ENCODE peak calls at places on chromosome 5, in six cellular contexts. One of them, this sample, is unnamed.

GRCh38 chr5:79107020-79107796 is 4.4 kb upstream of the BHMT start:
- DNase-seq in MM.1S: no peak
- DNase-seq in brain microvascular endothelial cell: no peak
- DNase-seq in DMS79: no peak
- DNase-seq in uterus: no peak
- DNase-seq in EL: peak
- DNase-seq in this sample: no peak

GRCh38 chr5:146071171-146071570 is 34.2 kb downstream of the PLAC8L1 start:
- DNase-seq in MM.1S: no peak
- DNase-seq in brain microvascular endothelial cell: no peak
- DNase-seq in DMS79: no peak
- DNase-seq in uterus: no peak
- DNase-seq in EL: no peak
- DNase-seq in this sample: no peak

GRCh38 chr5:4862500-4862899 is 277.6 kb upstream of the ADAMTS16 start:
- DNase-seq in MM.1S: peak
- DNase-seq in brain microvascular endothelial cell: peak
- DNase-seq in DMS79: no peak
- DNase-seq in uterus: no peak
- DNase-seq in EL: peak
- DNase-seq in this sample: no peak

GRCh38 chr5:41832430-41832829 is 37.8 kb downstream of the OXCT1 start:
- DNase-seq in MM.1S: no peak
- DNase-seq in brain microvascular endothelial cell: no peak
- DNase-seq in DMS79: no peak
- DNase-seq in uterus: no peak
- DNase-seq in EL: no peak
- DNase-seq in this sample: no peak

GRCh38 chr5:169970911-169971436 is 9.3 kb downstream of the INSYN2B start:
- DNase-seq in MM.1S: no peak
- DNase-seq in brain microvascular endothelial cell: peak
- DNase-seq in DMS79: no peak
- DNase-seq in uterus: no peak
- DNase-seq in EL: peak
- DNase-seq in this sample: no peak

GRCh38 chr5:891117-891836 is 1.3 kb downstream of the BRD9 start:
- DNase-seq in MM.1S: no peak
- DNase-seq in brain microvascular endothelial cell: no peak
- DNase-seq in DMS79: no peak
- DNase-seq in uterus: no peak
- DNase-seq in EL: no peak
- DNase-seq in this sample: no peak

GRCh38 chr5:157280511-157280910 is 14.6 kb downstream of the CYFIP2 start:
- DNase-seq in MM.1S: no peak
- DNase-seq in brain microvascular endothelial cell: no peak
- DNase-seq in DMS79: no peak
- DNase-seq in uterus: no peak
- DNase-seq in EL: no peak
- DNase-seq in this sample: no peak

GRCh38 chr5:40667171-40667663 is 12.5 kb upstream of the PTGER4 start:
- DNase-seq in MM.1S: no peak
- DNase-seq in brain microvascular endothelial cell: no peak
- DNase-seq in DMS79: no peak
- DNase-seq in uterus: no peak
- DNase-seq in EL: no peak
- DNase-seq in this sample: no peak

GRCh38 chr5:137453476-137454080 is 45.5 kb downstream of the SPOCK1 start:
- DNase-seq in MM.1S: peak
- DNase-seq in brain microvascular endothelial cell: peak
- DNase-seq in DMS79: no peak
- DNase-seq in uterus: no peak
- DNase-seq in EL: peak
- DNase-seq in this sample: no peak

GRCh38 chr5:180831139-180832080 is 28.8 kb upstream of the MGAT1 start:
- DNase-seq in MM.1S: peak
- DNase-seq in brain microvascular endothelial cell: peak
- DNase-seq in DMS79: no peak
- DNase-seq in uterus: peak
- DNase-seq in EL: peak
- DNase-seq in this sample: peak

GRCh38 chr5:7916171-7916804 is 47.3 kb downstream of the MTRR start:
- DNase-seq in MM.1S: no peak
- DNase-seq in brain microvascular endothelial cell: no peak
- DNase-seq in DMS79: no peak
- DNase-seq in uterus: no peak
- DNase-seq in EL: peak
- DNase-seq in this sample: no peak

GRCh38 chr5:7629559-7629958 is 221.4 kb downstream of the CFAP90 start:
- DNase-seq in MM.1S: peak
- DNase-seq in brain microvascular endothelial cell: no peak
- DNase-seq in DMS79: peak
- DNase-seq in uterus: no peak
- DNase-seq in EL: no peak
- DNase-seq in this sample: no peak

GRCh38 chr5:87120518-87121314 is 147.0 kb upstream of the RASA1 start:
- DNase-seq in MM.1S: peak
- DNase-seq in brain microvascular endothelial cell: peak
- DNase-seq in DMS79: no peak
- DNase-seq in uterus: no peak
- DNase-seq in EL: peak
- DNase-seq in this sample: no peak

GRCh38 chr5:63155310-63155631 is 576.7 kb downstream of the LRRC70 start:
- DNase-seq in MM.1S: no peak
- DNase-seq in brain microvascular endothelial cell: no peak
- DNase-seq in DMS79: no peak
- DNase-seq in uterus: no peak
- DNase-seq in EL: no peak
- DNase-seq in this sample: no peak

GRCh38 chr5:98193921-98194760 is 579.3 kb upstream of the RGMB start:
- DNase-seq in MM.1S: no peak
- DNase-seq in brain microvascular endothelial cell: no peak
- DNase-seq in DMS79: no peak
- DNase-seq in uterus: no peak
- DNase-seq in EL: no peak
- DNase-seq in this sample: no peak

GRCh38 chr5:172223901-172224873 is 30.2 kb downstream of the EFCAB9 start:
- DNase-seq in MM.1S: peak
- DNase-seq in brain microvascular endothelial cell: no peak
- DNase-seq in DMS79: no peak
- DNase-seq in uterus: no peak
- DNase-seq in EL: no peak
- DNase-seq in this sample: no peak

GRCh38 chr5:9765421-9765820 is 135.3 kb upstream of the TAS2R1 start:
- DNase-seq in MM.1S: no peak
- DNase-seq in brain microvascular endothelial cell: peak
- DNase-seq in DMS79: no peak
- DNase-seq in uterus: no peak
- DNase-seq in EL: peak
- DNase-seq in this sample: no peak

GRCh38 chr5:162288647-162289296 is 221.2 kb downstream of the GABRG2 start:
- DNase-seq in MM.1S: no peak
- DNase-seq in brain microvascular endothelial cell: no peak
- DNase-seq in DMS79: no peak
- DNase-seq in uterus: no peak
- DNase-seq in EL: no peak
- DNase-seq in this sample: no peak

GRCh38 chr5:78182838-78183237 is 111.7 kb downstream of the AP3B1 start:
- DNase-seq in MM.1S: no peak
- DNase-seq in brain microvascular endothelial cell: no peak
- DNase-seq in DMS79: no peak
- DNase-seq in uterus: no peak
- DNase-seq in EL: no peak
- DNase-seq in this sample: no peak

GRCh38 chr5:11801061-11801460 is 103.2 kb downstream of the CTNND2 start:
- DNase-seq in MM.1S: no peak
- DNase-seq in brain microvascular endothelial cell: no peak
- DNase-seq in DMS79: no peak
- DNase-seq in uterus: no peak
- DNase-seq in EL: no peak
- DNase-seq in this sample: no peak

GRCh38 chr5:40754381-40755092 is 1.2 kb downstream of the TTC33 start:
- DNase-seq in MM.1S: peak
- DNase-seq in brain microvascular endothelial cell: peak
- DNase-seq in DMS79: peak
- DNase-seq in uterus: no peak
- DNase-seq in EL: peak
- DNase-seq in this sample: no peak

GRCh38 chr5:38420691-38421395 is 135.6 kb downstream of the LIFR start:
- DNase-seq in MM.1S: peak
- DNase-seq in brain microvascular endothelial cell: peak
- DNase-seq in DMS79: peak
- DNase-seq in uterus: peak
- DNase-seq in EL: peak
- DNase-seq in this sample: no peak

GRCh38 chr5:139402561-139403158 is 1.2 kb downstream of the SPATA24 start:
- DNase-seq in MM.1S: peak
- DNase-seq in brain microvascular endothelial cell: no peak
- DNase-seq in DMS79: no peak
- DNase-seq in uterus: no peak
- DNase-seq in EL: peak
- DNase-seq in this sample: no peak

GRCh38 chr5:106292654-106293053 is 1378.1 kb downstream of the EFNA5 start:
- DNase-seq in MM.1S: no peak
- DNase-seq in brain microvascular endothelial cell: peak
- DNase-seq in DMS79: no peak
- DNase-seq in uterus: no peak
- DNase-seq in EL: peak
- DNase-seq in this sample: no peak

This sample was measured in CD14-positive monocyte.